ENCODE peak calls at places on chromosomes 2 and 18, in nine cellular contexts. J, A, R, D, O, U, C, Q and G are unnamed samples. For H3K9me3, the result is how much of the 10 kb centered on the place peaks cover.

GRCh38 chr18:79738565-79739439 is 58.9 kb upstream of the KCNG2 start:
- DNase-seq in J (peak), A (no peak), R (no peak), D (no peak), O (peak), U (no peak), C (no peak), Q (no peak), G (no peak)

GRCh38 chr2:178756843-178757242 is 50.4 kb downstream of the TTN start:
- DNase-seq in J (peak), A (no peak), R (peak), D (peak), O (peak), U (peak), C (no peak), Q (no peak), G (no peak)

GRCh38 chr18:70288851-70289328 is at the start of gene SOCS6:
- DNase-seq in J (peak), A (no peak), R (peak), D (peak), O (peak), U (no peak), C (peak), Q (peak), G (peak)

GRCh38 chr2:129459200-129459876 is 520.1 kb upstream of the RAB6C start:
- DNase-seq in J (no peak), A (no peak), R (no peak), D (no peak), O (no peak), U (no peak), C (no peak), Q (no peak), G (no peak)

GRCh38 chr2:118774458-118775133 is 72.9 kb downstream of the EN1 start:
- DNase-seq in J (peak), A (no peak), R (peak), D (peak), O (peak), U (peak), C (peak), Q (peak), G (peak)

GRCh38 chr2:217142649-217143266 is 282.9 kb upstream of the TNP1 start:
- DNase-seq in J (no peak), A (no peak), R (no peak), D (peak), O (no peak), U (no peak), C (no peak), Q (peak), G (peak)

GRCh38 chr2:234670052-234670451 is 173.2 kb upstream of the ARL4C start:
- DNase-seq in J (no peak), A (no peak), R (peak), D (peak), O (peak), U (no peak), C (no peak), Q (no peak), G (no peak)

GRCh38 chr2:36358317-36358659 is 2.7 kb downstream of the CRIM1 start:
- DNase-seq in J (no peak), A (no peak), R (peak), D (no peak), O (peak), U (no peak), C (no peak), Q (no peak), G (no peak)

GRCh38 chr2:95041060-95041823 is 15.7 kb downstream of the MAL start:
- DNase-seq in J (peak), A (no peak), R (no peak), D (no peak), O (no peak), U (no peak), C (no peak), Q (no peak), G (no peak)

GRCh38 chr2:111119004-111119846 is 1.5 kb upstream of the BCL2L11 start:
- DNase-seq in J (peak), A (peak), R (no peak), D (no peak), O (peak), U (no peak), C (peak), Q (no peak), G (peak)

GRCh38 chr18:62418258-62418657 is 93.1 kb downstream of the TNFRSF11A start:
- DNase-seq in J (no peak), A (peak), R (no peak), D (no peak), O (no peak), U (no peak), C (no peak), Q (no peak), G (no peak)

GRCh38 chr2:9174771-9175441 is 31.7 kb upstream of the ASAP2 start:
- DNase-seq in J (peak), A (no peak), R (peak), D (peak), O (peak), U (no peak), C (no peak), Q (no peak), G (no peak)

GRCh38 chr2:28101892-28102291 is 211.4 kb downstream of the BABAM2 start:
- DNase-seq in J (no peak), A (no peak), R (peak), D (no peak), O (no peak), U (no peak), C (no peak), Q (no peak), G (no peak)

GRCh38 chr2:145845207-145845894 is 1325.4 kb upstream of the ZEB2 start:
- DNase-seq in J (no peak), A (no peak), R (no peak), D (peak), O (peak), U (no peak), C (no peak), Q (no peak), G (no peak)

GRCh38 chr2:36569267-36569860 is 28.6 kb downstream of the FEZ2 start:
- DNase-seq in J (no peak), A (no peak), R (no peak), D (no peak), O (peak), U (no peak), C (no peak), Q (no peak), G (no peak)

GRCh38 chr2:101754613-101755012 is 57.1 kb downstream of the MAP4K4 start:
- DNase-seq in J (peak), A (no peak), R (peak), D (peak), O (peak), U (no peak), C (no peak), Q (no peak), G (no peak)

GRCh38 chr18:2512059-2512458 is 59.2 kb downstream of the METTL4 start:
- DNase-seq in J (no peak), A (no peak), R (no peak), D (no peak), O (no peak), U (no peak), C (no peak), Q (no peak), G (no peak)

GRCh38 chr18:60215432-60215831 is 157.1 kb downstream of the MC4R start:
- DNase-seq in J (no peak), A (no peak), R (no peak), D (no peak), O (no peak), U (no peak), C (no peak), Q (no peak), G (no peak)

GRCh38 chr18:37335337-37335736 is 230.3 kb downstream of the CELF4 start:
- DNase-seq in J (no peak), A (no peak), R (peak), D (no peak), O (no peak), U (no peak), C (no peak), Q (peak), G (no peak)

GRCh38 chr2:109129356-109129920 is 433 bp downstream of the SH3RF3 start:
- DNase-seq in J (peak), A (no peak), R (peak), D (peak), O (no peak), U (no peak), C (peak), Q (no peak), G (peak)

GRCh38 chr2:19609266-19609665 is 250.8 kb upstream of the OSR1 start:
- DNase-seq in J (no peak), A (no peak), R (no peak), D (no peak), O (peak), U (no peak), C (no peak), Q (no peak), G (no peak)

GRCh38 chr2:24704682-24705081 is 88.5 kb downstream of the PTRHD1 start:
- DNase-seq in J (no peak), A (no peak), R (no peak), D (no peak), O (no peak), U (no peak), C (no peak), Q (no peak), G (no peak)

GRCh38 chr2:10382313-10383061 is 65.6 kb downstream of the ODC1 start:
- DNase-seq in J (no peak), A (no peak), R (no peak), D (no peak), O (no peak), U (no peak), C (no peak), Q (no peak), G (peak)

GRCh38 chr2:195848119-195848899 is 191.3 kb downstream of the SLC39A10 start:
- DNase-seq in J (no peak), A (no peak), R (no peak), D (no peak), O (no peak), U (no peak), C (no peak), Q (no peak), G (no peak)

GRCh38 chr2:137117385-137117784 is 352.0 kb downstream of the THSD7B start:
- DNase-seq in J (no peak), A (no peak), R (peak), D (peak), O (no peak), U (no peak), C (no peak), Q (no peak), G (no peak)

GRCh38 chr2:54906711-54907110 is 143.5 kb downstream of the RTN4 start:
- DNase-seq in J (no peak), A (no peak), R (no peak), D (no peak), O (no peak), U (no peak), C (no peak), Q (no peak), G (no peak)

GRCh38 chr2:150644298-150645067 is 157.0 kb upstream of the RND3 start:
- DNase-seq in J (peak), A (no peak), R (peak), D (peak), O (peak), U (peak), C (no peak), Q (no peak), G (no peak)

DNA sequence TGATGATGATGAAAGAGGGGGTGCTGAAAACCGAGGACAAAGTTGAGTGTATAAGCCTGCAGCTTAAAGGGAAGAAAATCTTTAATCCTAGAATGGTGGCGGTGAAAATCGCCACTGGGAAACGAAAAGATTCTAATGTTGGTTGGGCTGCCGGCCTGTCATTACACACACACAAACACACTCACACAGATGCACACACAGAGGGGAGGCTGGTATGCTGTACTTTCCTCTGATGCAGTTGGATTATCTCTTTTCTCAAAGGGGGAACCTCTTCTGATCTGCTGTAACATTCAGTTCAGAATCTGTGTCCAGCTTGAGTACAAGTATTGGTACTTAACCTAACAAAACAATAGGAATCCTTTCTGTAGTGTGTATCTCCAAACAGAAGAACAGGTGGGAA is 39.0 kb downstream of the ANXA4 start:
- DNase-seq in J (no peak), A (peak), R (no peak), D (no peak), O (no peak), U (no peak), C (no peak), Q (no peak), G (no peak)
- H3K27ac ChIP-seq in J (no peak), A (no peak), R (no peak), D (no peak), O (no peak), U (no peak), C (no peak), Q (peak), G (peak)

DNA sequence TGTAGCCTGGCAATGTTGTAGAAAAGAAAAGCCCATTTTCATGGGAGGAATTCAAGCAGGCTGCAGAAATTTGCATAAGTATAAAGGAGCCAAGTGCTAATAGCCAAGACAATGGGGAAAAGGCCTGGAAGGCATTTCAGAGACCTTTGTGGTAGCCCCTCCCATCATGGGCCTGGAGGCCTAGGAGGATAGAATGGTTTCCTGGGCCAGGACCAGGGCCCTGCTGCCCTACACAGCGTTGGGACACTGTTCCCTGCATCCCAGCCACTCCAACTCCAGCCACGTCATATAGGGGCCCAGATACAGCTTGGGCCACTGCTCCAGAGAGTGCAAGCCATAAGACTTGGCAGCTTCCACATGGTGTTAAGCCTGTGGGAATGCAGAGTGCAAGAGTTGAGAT is 8.1 kb upstream of the ZNF24 start:
- DNase-seq in J (no peak), A (no peak), R (no peak), D (no peak), O (no peak), U (no peak), C (no peak), Q (no peak), G (no peak)
- H3K9me3 ChIP-seq in J (under half), A (under half), R (under half), D (under half), O (under half), U (under half), C (under half), Q (under half), G (under half)

GRCh38 chr2:2932692-2933305 is 444.8 kb downstream of the EIPR1 start:
- DNase-seq in J (no peak), A (no peak), R (no peak), D (no peak), O (no peak), U (no peak), C (no peak), Q (no peak), G (no peak)
- TF ChIP-seq CTCF in J (no peak), A (no peak), R (no peak), D (no peak), O (no peak), U (no peak), C (no peak), Q (no peak), G (no peak)

DNA sequence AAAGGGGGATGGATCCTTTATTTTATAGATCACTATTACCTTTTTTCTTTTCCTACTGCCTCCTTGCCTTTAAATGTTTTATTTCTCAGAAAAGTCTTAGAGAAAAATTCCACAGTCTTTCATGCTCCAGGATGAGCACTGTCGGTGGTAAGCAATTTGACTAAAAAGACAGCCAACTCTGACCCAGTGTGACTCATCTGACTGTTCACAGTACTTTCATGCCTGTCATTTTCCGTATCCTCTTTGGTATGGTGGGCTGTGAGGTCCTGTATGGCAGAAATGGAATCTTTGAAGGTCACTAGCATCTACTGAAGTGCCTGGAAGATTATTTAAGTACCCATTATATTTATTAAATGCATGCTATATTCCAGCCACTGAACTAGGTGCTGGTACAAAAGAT is 2.1 kb upstream of the RFTN2 start:
- DNase-seq in J (no peak), A (no peak), R (no peak), D (no peak), O (peak), U (no peak), C (no peak), Q (no peak), G (no peak)
- H3K27ac ChIP-seq in J (no peak), A (no peak), R (no peak), D (no peak), O (no peak), U (no peak), C (no peak), Q (no peak), G (no peak)

GRCh38 chr2:127356531-127356930 is 31.2 kb downstream of the MAP3K2 start:
- DNase-seq in J (no peak), A (no peak), R (no peak), D (no peak), O (no peak), U (no peak), C (no peak), Q (no peak), G (no peak)
- H3K9me3 ChIP-seq in J (under half), A (under half), R (under half), D (under half), O (under half), U (under half), C (under half), Q (under half), G (under half)

GRCh38 chr18:32333781-32334180 is 136.9 kb downstream of the GAREM1 start:
- DNase-seq in J (no peak), A (no peak), R (no peak), D (no peak), O (peak), U (no peak), C (no peak), Q (peak), G (no peak)
- TF ChIP-seq CTCF in J (peak), A (no peak), R (no peak), D (no peak), O (no peak), U (no peak), C (no peak), Q (peak), G (no peak)

DNA sequence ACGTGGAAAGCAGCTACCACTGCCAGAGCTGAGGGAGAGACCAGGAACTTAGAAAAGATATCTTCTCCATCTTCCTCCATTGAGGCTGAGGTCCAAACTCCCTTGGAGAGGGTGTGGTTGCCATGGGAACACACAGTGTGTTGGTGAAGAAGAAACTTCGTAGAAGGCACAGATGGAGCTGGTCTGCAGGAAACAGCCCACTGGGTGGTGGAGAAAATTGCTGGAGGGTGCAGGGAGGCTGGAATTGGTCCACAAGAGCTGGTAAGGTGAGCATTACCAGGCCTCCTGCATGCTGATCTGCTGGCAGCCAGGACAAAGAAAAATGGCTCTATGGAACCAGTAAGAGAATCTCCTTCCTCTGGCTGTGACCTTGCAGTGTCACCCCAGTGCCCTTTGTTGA is 191.0 kb downstream of the HRH4 start:
- DNase-seq in J (peak), A (no peak), R (no peak), D (no peak), O (no peak), U (no peak), C (no peak), Q (no peak), G (no peak)
- H3K27ac ChIP-seq in J (no peak), A (no peak), R (no peak), D (no peak), O (no peak), U (no peak), C (no peak), Q (no peak), G (no peak)

DNA sequence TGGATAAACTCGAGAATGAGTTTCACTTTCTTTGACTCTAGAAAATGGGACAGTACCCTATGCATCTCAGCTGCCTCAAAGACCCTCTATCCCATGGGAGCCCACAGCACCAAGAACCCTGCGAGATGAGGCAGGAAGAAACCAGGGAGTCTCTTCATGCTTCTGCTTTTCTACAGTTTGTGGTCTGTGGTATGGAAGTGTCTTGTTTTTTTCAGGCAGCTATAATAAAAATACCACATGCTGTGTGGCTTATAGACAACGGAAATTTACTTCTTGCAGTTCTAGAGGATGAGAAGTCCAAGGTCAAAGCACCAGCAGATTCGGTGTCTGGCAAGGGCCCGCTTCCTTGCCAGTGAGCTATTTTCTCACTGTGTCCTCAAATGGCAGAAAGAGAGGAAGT is 257.9 kb downstream of the SUCLG1 start:
- DNase-seq in J (no peak), A (no peak), R (no peak), D (no peak), O (no peak), U (no peak), C (no peak), Q (no peak), G (no peak)
- H3K9me3 ChIP-seq in J (under half), A (under half), R (under half), D (under half), O (under half), U (under half), C (under half), Q (under half), G (under half)